ENCODE peak calls at places on chromosomes 6 and 20, in four cellular contexts. One of them, this sample, is unnamed.

GRCh38 chr6:106287215-106287614 is 38.3 kb downstream of the ATG5 start:
- DNase-seq in psoas muscle: no peak
- DNase-seq in IMR-90: no peak
- DNase-seq in thoracic aorta: no peak
- DNase-seq in this sample: no peak

GRCh38 chr6:14806101-14806500 is 439.8 kb upstream of the JARID2 start:
- DNase-seq in psoas muscle: no peak
- DNase-seq in IMR-90: no peak
- DNase-seq in thoracic aorta: no peak
- DNase-seq in this sample: no peak

GRCh38 chr20:63060057-63060991 is 53.6 kb upstream of the BHLHE23 start:
- DNase-seq in psoas muscle: peak; percentile 27
- DNase-seq in IMR-90: peak; percentile 22
- DNase-seq in thoracic aorta: no peak
- DNase-seq in this sample: peak; percentile 14

GRCh38 chr6:90286884-90287488 is 9.7 kb downstream of the BACH2 start:
- DNase-seq in psoas muscle: no peak
- DNase-seq in IMR-90: peak; percentile 20
- DNase-seq in thoracic aorta: no peak
- DNase-seq in this sample: no peak

GRCh38 chr6:19297880-19298279 is 539.3 kb upstream of the ID4 start:
- DNase-seq in psoas muscle: no peak
- DNase-seq in IMR-90: no peak
- DNase-seq in thoracic aorta: no peak
- DNase-seq in this sample: no peak

GRCh38 chr6:16591681-16592549 is 169.3 kb downstream of the ATXN1 start:
- DNase-seq in psoas muscle: no peak
- DNase-seq in IMR-90: no peak
- DNase-seq in thoracic aorta: no peak
- DNase-seq in this sample: no peak

GRCh38 chr6:163281661-163282060 is 132.9 kb upstream of the QKI start:
- DNase-seq in psoas muscle: no peak
- DNase-seq in IMR-90: no peak
- DNase-seq in thoracic aorta: no peak
- DNase-seq in this sample: no peak

GRCh38 chr20:33291830-33292355 is 8.9 kb downstream of the BPIFB1 start:
- DNase-seq in psoas muscle: no peak
- DNase-seq in IMR-90: no peak
- DNase-seq in thoracic aorta: no peak
- DNase-seq in this sample: no peak

GRCh38 chr6:25682324-25682723 is 30.3 kb downstream of the SCGN start:
- DNase-seq in psoas muscle: no peak
- DNase-seq in IMR-90: no peak
- DNase-seq in thoracic aorta: no peak
- DNase-seq in this sample: no peak

GRCh38 chr6:108168501-108168979 is 2.7 kb downstream of the NR2E1 start:
- DNase-seq in psoas muscle: no peak
- DNase-seq in IMR-90: no peak
- DNase-seq in thoracic aorta: no peak
- DNase-seq in this sample: no peak

GRCh38 chr6:53359843-53360834 is 11.4 kb upstream of the ELOVL5 start:
- DNase-seq in psoas muscle: no peak
- DNase-seq in IMR-90: peak; percentile 13
- DNase-seq in thoracic aorta: no peak
- DNase-seq in this sample: no peak

GRCh38 chr20:33518071-33518470 is 28.2 kb downstream of the CBFA2T2 start:
- DNase-seq in psoas muscle: no peak
- DNase-seq in IMR-90: peak; percentile 75
- DNase-seq in thoracic aorta: no peak
- DNase-seq in this sample: no peak

GRCh38 chr6:111011360-111012142 is 29.7 kb downstream of the RPF2 start:
- DNase-seq in psoas muscle: no peak
- DNase-seq in IMR-90: peak; percentile 55
- DNase-seq in thoracic aorta: no peak
- DNase-seq in this sample: no peak

GRCh38 chr6:7726416-7727149 is 684 bp downstream of the BMP6 start:
- DNase-seq in psoas muscle: no peak
- DNase-seq in IMR-90: no peak
- DNase-seq in thoracic aorta: no peak
- DNase-seq in this sample: no peak

GRCh38 chr6:125166711-125167110 is 13.1 kb downstream of the TPD52L1 start:
- DNase-seq in psoas muscle: no peak
- DNase-seq in IMR-90: no peak
- DNase-seq in thoracic aorta: no peak
- DNase-seq in this sample: no peak

GRCh38 chr6:64683682-64684081 is 1023.3 kb downstream of the EYS start:
- DNase-seq in psoas muscle: no peak
- DNase-seq in IMR-90: peak; percentile 28
- DNase-seq in thoracic aorta: no peak
- DNase-seq in this sample: no peak

GRCh38 chr6:54910326-54910952 is 63.9 kb downstream of the FAM83B start:
- DNase-seq in psoas muscle: no peak
- DNase-seq in IMR-90: peak; percentile 8
- DNase-seq in thoracic aorta: no peak
- DNase-seq in this sample: no peak

GRCh38 chr6:13383280-13384163 is 55.2 kb upstream of the TBC1D7 start:
- DNase-seq in psoas muscle: no peak
- DNase-seq in IMR-90: peak; percentile 54
- DNase-seq in thoracic aorta: no peak
- DNase-seq in this sample: no peak

GRCh38 chr6:17574871-17575560 is 25.1 kb upstream of the FAM8A1 start:
- DNase-seq in psoas muscle: no peak
- DNase-seq in IMR-90: peak; percentile 93
- DNase-seq in thoracic aorta: no peak
- DNase-seq in this sample: no peak

GRCh38 chr20:37486186-37486999 is 34.7 kb upstream of the NNAT start:
- DNase-seq in psoas muscle: no peak
- DNase-seq in IMR-90: no peak
- DNase-seq in thoracic aorta: no peak
- DNase-seq in this sample: no peak

GRCh38 chr20:60371456-60371855 is 413.2 kb downstream of the CDH26 start:
- DNase-seq in psoas muscle: no peak
- DNase-seq in IMR-90: no peak
- DNase-seq in thoracic aorta: no peak
- DNase-seq in this sample: no peak

GRCh38 chr6:83071707-83072106 is 4.2 kb downstream of the DOP1A start:
- DNase-seq in psoas muscle: no peak
- DNase-seq in IMR-90: no peak
- DNase-seq in thoracic aorta: no peak
- DNase-seq in this sample: no peak

GRCh38 chr20:25277051-25277801 is 29.3 kb downstream of the PYGB start:
- DNase-seq in psoas muscle: peak; percentile 39
- DNase-seq in IMR-90: no peak
- DNase-seq in thoracic aorta: no peak
- DNase-seq in this sample: peak; percentile 12

GRCh38 chr20:8757146-8757545 is 311.7 kb upstream of the PLCB4 start:
- DNase-seq in psoas muscle: no peak
- DNase-seq in IMR-90: peak; percentile 85
- DNase-seq in thoracic aorta: no peak
- DNase-seq in this sample: no peak

GRCh38 chr6:151087861-151088598 is 151.7 kb upstream of the AKAP12 start:
- DNase-seq in psoas muscle: no peak
- DNase-seq in IMR-90: peak; percentile 82
- DNase-seq in thoracic aorta: no peak
- DNase-seq in this sample: no peak

GRCh38 chr6:52233975-52234823 is 10.1 kb downstream of the IL17F start:
- DNase-seq in psoas muscle: peak; percentile 50
- DNase-seq in IMR-90: peak; percentile 63
- DNase-seq in thoracic aorta: no peak
- DNase-seq in this sample: peak; percentile 52

GRCh38 chr6:166275714-166276166 is 32.5 kb downstream of the PRR18 start:
- DNase-seq in psoas muscle: peak; percentile 79
- DNase-seq in IMR-90: peak; percentile 15
- DNase-seq in thoracic aorta: no peak
- DNase-seq in this sample: peak; percentile 81

GRCh38 chr6:119742188-119742803 is 392.7 kb upstream of the MAN1A1 start:
- DNase-seq in psoas muscle: peak; percentile 64
- DNase-seq in IMR-90: peak; percentile 24
- DNase-seq in thoracic aorta: no peak
- DNase-seq in this sample: peak; percentile 67

GRCh38 chr6:130245267-130245666 is 22.5 kb upstream of the SAMD3 start:
- DNase-seq in psoas muscle: no peak
- DNase-seq in IMR-90: no peak
- DNase-seq in thoracic aorta: no peak
- DNase-seq in this sample: no peak

GRCh38 chr6:111550953-111551352 is 54.7 kb downstream of the TRAF3IP2 start:
- DNase-seq in psoas muscle: no peak
- DNase-seq in IMR-90: no peak
- DNase-seq in thoracic aorta: no peak
- DNase-seq in this sample: no peak

GRCh38 chr20:18904624-18905023 is 91.0 kb downstream of the SCP2D1 start:
- DNase-seq in psoas muscle: no peak
- DNase-seq in IMR-90: no peak
- DNase-seq in thoracic aorta: no peak
- DNase-seq in this sample: no peak

GRCh38 chr6:25713802-25714201 is 40.7 kb upstream of the SLC17A4 start:
- DNase-seq in psoas muscle: no peak
- DNase-seq in IMR-90: no peak
- DNase-seq in thoracic aorta: no peak
- DNase-seq in this sample: no peak

DNA sequence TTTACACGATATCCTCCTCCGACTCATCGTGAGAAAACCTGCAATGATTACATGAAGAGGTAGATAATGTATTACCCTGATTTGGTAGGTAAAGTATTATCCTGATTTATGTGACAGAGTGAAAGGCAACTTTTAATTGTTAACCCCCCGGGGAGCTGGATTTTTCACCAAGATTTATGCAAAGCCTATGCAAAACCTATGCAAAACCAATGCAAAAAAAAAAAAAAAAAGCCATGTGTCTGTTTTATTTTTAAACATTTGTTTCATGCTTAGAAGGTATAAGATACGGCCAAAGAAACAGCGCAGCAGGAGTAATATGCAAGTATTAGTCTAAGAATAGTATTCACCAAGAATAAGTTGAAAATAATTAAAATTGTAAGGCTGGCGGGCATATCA is 109.9 kb downstream of the IPCEF1 start:
- DNase-seq in psoas muscle: no peak
- DNase-seq in IMR-90: no peak
- DNase-seq in thoracic aorta: no peak
- DNase-seq in this sample: no peak
- H3K27ac ChIP-seq in psoas muscle: no peak overlapping the region
- H3K27ac ChIP-seq in IMR-90: no peak overlapping the region
- H3K27ac ChIP-seq in thoracic aorta: no peak overlapping the region
- H3K27ac ChIP-seq in this sample: no peak overlapping the region

DNA sequence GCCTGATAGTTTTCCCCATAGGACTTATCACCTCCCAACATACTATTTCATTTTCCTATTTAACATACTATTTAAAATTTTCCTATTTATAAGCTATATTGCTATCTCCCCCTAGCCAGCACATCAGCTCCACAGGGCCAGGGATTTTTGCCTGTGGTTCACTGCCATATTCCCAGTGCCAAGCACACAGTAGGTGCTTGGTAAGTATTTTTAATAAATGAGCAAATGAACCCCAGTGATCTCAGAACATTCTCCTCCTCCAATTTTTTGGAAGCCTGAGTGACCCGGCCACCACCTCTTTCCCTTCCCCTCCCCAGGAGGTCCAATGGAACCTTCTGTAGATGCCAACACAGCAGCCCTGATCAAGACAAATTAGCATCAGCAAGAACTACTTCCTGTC is 33.3 kb downstream of the NFATC2 start:
- DNase-seq in psoas muscle: no peak
- DNase-seq in IMR-90: no peak
- DNase-seq in thoracic aorta: no peak
- DNase-seq in this sample: no peak
- H3K9me3 ChIP-seq in psoas muscle: no peaks in the 10 kb centered on the region
- H3K9me3 ChIP-seq in IMR-90: no peaks in the 10 kb centered on the region
- H3K9me3 ChIP-seq in thoracic aorta: no peaks in the 10 kb centered on the region
- H3K9me3 ChIP-seq in this sample: no peaks in the 10 kb centered on the region

GRCh38 chr20:23079926-23080325 is 6.2 kb downstream of the CD93 start:
- DNase-seq in psoas muscle: no peak
- DNase-seq in IMR-90: no peak
- DNase-seq in thoracic aorta: no peak
- DNase-seq in this sample: no peak

GRCh38 chr20:23078351-23078993 is 7.7 kb downstream of the CD93 start:
- DNase-seq in psoas muscle: no peak
- DNase-seq in IMR-90: no peak
- DNase-seq in thoracic aorta: no peak
- DNase-seq in this sample: no peak

GRCh38 chr20:23077277-23077676 is 8.8 kb downstream of the CD93 start:
- DNase-seq in psoas muscle: no peak
- DNase-seq in IMR-90: no peak
- DNase-seq in thoracic aorta: no peak
- DNase-seq in this sample: no peak

GRCh38 chr20:23080521-23080920 is 5.6 kb downstream of the CD93 start:
- DNase-seq in psoas muscle: no peak
- DNase-seq in IMR-90: no peak
- DNase-seq in thoracic aorta: no peak
- DNase-seq in this sample: no peak

GRCh38 chr20:23078994-23079364 is 7.1 kb downstream of the CD93 start:
- DNase-seq in psoas muscle: no peak
- DNase-seq in IMR-90: no peak
- DNase-seq in thoracic aorta: no peak
- DNase-seq in this sample: no peak
- TF ChIP-seq CTCF in psoas muscle: no peak
- TF ChIP-seq CTCF in IMR-90: peak; percentile 8
- TF ChIP-seq CTCF in thoracic aorta: no peak
- TF ChIP-seq CTCF in this sample: no peak

GRCh38 chr20:58294497-58295455 is 14.7 kb upstream of the RAB22A start:
- DNase-seq in psoas muscle: no peak
- DNase-seq in IMR-90: no peak
- DNase-seq in thoracic aorta: no peak
- DNase-seq in this sample: no peak
- H3K27ac ChIP-seq in psoas muscle: no peak overlapping the region
- H3K27ac ChIP-seq in IMR-90: no peak overlapping the region
- H3K27ac ChIP-seq in thoracic aorta: no peak overlapping the region
- H3K27ac ChIP-seq in this sample: no peak overlapping the region

GRCh38 chr6:37038297-37039198 is 33.1 kb downstream of the FGD2 start:
- DNase-seq in psoas muscle: peak; percentile 83
- DNase-seq in IMR-90: peak; percentile 28
- DNase-seq in thoracic aorta: no peak
- DNase-seq in this sample: peak; percentile 89
- H3K9me3 ChIP-seq in psoas muscle: no peaks in the 10 kb centered on the region
- H3K9me3 ChIP-seq in IMR-90: no peaks in the 10 kb centered on the region
- H3K9me3 ChIP-seq in thoracic aorta: no peaks in the 10 kb centered on the region
- H3K9me3 ChIP-seq in this sample: no peaks in the 10 kb centered on the region

DNA sequence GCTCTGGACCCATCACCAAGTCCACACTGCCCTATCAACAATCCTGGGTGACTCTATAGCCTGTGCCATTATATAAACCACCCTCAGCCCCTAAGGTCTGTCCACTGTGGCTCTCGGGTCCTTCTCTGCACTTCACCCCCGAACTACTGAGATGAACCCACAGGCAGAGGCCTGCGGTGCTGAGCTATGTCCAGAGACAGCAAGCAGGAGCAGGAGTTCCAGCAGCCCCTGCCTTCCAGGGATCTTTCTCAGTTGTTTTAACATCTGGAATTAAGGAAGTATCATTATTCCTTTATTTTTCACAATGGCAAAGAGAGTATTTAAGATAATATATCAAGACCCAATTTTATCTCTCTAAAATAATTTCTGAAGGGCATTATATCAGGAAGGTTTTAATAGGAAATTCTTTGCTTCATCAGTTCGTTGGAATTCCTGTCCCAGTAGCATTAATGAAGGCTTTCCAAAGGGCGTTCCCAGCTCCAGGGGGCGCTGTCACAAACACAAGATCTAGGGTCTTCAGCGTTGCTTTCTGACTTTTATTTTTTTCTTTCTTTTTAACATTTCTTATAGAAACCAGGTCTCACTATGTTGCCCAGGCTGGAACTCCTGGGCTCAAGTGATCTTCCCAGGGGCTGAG is 27.3 kb downstream of the RRBP1 start:
- DNase-seq in psoas muscle: peak; percentile 65
- DNase-seq in IMR-90: peak; percentile 52
- DNase-seq in thoracic aorta: no peak
- DNase-seq in this sample: no peak
- TF ChIP-seq CTCF in psoas muscle: peak; percentile 41
- TF ChIP-seq CTCF in IMR-90: peak; percentile 76
- TF ChIP-seq CTCF in thoracic aorta: peak; percentile 50
- TF ChIP-seq CTCF in this sample: peak; percentile 48

This sample was measured in right lobe of liver.